ENCODE peak calls at places on chromosomes 12 and 14, in five cellular contexts. T is tibial nerve; M is NCI-H69; X is stimulated activated CD8-positive, alpha-beta memory T cell treated with anti-CD3 and anti-CD28 coated beads, Interleukin-7, amount 100 ng/mL, for 1 hour; I is fibroblast of the conjunctiva. W is an unnamed sample.

GRCh38 chr12:46610754-46611153 is 215.0 kb downstream of the SLC38A4 start:
- DNase-seq in T (no peak), X (no peak), M (no peak), I (no peak), W (no peak)

GRCh38 chr12:62977879-62978278 is 42.9 kb upstream of the PPM1H start:
- DNase-seq in I (no peak), X (no peak), M (no peak), T (no peak), W (no peak)

GRCh38 chr14:102602421-102603292 is 10.2 kb downstream of the RCOR1 start:
- DNase-seq in M (no peak), I (no peak), X (no peak), T (no peak), W (no peak)

GRCh38 chr14:101072945-101073597 is 169.5 kb upstream of the RTL1 start:
- DNase-seq in X (no peak), M (peak; percentile 90), I (peak; percentile 84), T (no peak), W (peak; percentile 25)

GRCh38 chr12:75020068-75020557 is 189.5 kb downstream of the KCNC2 start:
- DNase-seq in I (no peak), M (peak; percentile 7), T (no peak), X (no peak), W (no peak)

GRCh38 chr14:71202881-71203280 is 295.6 kb downstream of the PCNX1 start:
- DNase-seq in T (no peak), X (no peak), M (no peak), I (no peak), W (no peak)

GRCh38 chr14:104872469-104873341 is 7.6 kb downstream of the CEP170B start:
- DNase-seq in T (no peak), X (no peak), M (no peak), I (no peak), W (no peak)

GRCh38 chr12:5723711-5724252 is 221.3 kb downstream of the ANO2 start:
- DNase-seq in M (no peak), I (no peak), T (no peak), X (no peak), W (no peak)

GRCh38 chr14:91953170-91953985 is 5.9 kb upstream of the FBLN5 start:
- DNase-seq in X (no peak), T (no peak), I (no peak), M (no peak), W (no peak)

GRCh38 chr12:15855646-15856045 is 26.5 kb upstream of the STRAP start:
- DNase-seq in M (no peak), I (peak; percentile 61), T (no peak), X (no peak), W (no peak)

GRCh38 chr12:126488786-126489185 is 1423.6 kb downstream of the AACS start:
- DNase-seq in X (no peak), T (no peak), I (no peak), M (no peak), W (no peak)

GRCh38 chr12:97322388-97322787 is 140.2 kb upstream of the RMST start:
- DNase-seq in M (no peak), T (no peak), X (no peak), I (no peak), W (no peak)

GRCh38 chr14:105167303-105168092 is 1.1 kb downstream of the JAG2 start:
- DNase-seq in X (no peak), I (no peak), T (no peak), M (peak; percentile 74), W (no peak)

GRCh38 chr14:78567343-78567742 is 397.2 kb downstream of the NRXN3 start:
- DNase-seq in I (no peak), X (no peak), M (peak; percentile 53), T (no peak), W (no peak)

GRCh38 chr12:19482551-19483109 is 43.3 kb downstream of the AEBP2 start:
- DNase-seq in M (no peak), T (no peak), I (no peak), X (peak; percentile 2), W (no peak)

GRCh38 chr14:62778847-62779246 is 266.4 kb downstream of the KCNH5 start:
- DNase-seq in I (no peak), X (no peak), T (no peak), M (no peak), W (no peak)

GRCh38 chr14:47365248-47365647 is 310.2 kb downstream of the MDGA2 start:
- DNase-seq in X (no peak), T (no peak), I (no peak), M (peak; percentile 67), W (no peak)

GRCh38 chr14:104591506-104592291 is 12.1 kb downstream of the C14orf180 start:
- DNase-seq in M (no peak), X (no peak), I (no peak), T (no peak), W (no peak)

GRCh38 chr12:120720234-120720968 is 5.2 kb upstream of the ACADS start:
- DNase-seq in M (no peak), T (no peak), X (no peak), I (peak; percentile 56), W (no peak)

GRCh38 chr12:118983147-118983824 is 1.9 kb downstream of the SRRM4 start:
- DNase-seq in I (no peak), X (no peak), T (no peak), M (peak; percentile 15), W (no peak)

W was measured in iPS DF 6.9.